ENCODE peak calls at places on chromosomes 3 and 15, in four cellular contexts. I is stimulated activated naive CD8-positive, alpha-beta T cell treated with anti-CD3 and anti-CD28 coated beads, Interleukin-15, Interleukin-2, amounts not matched to agents 100 U/mL and 50 U/mL, for 24 hours; H is GM12878; B is stimulated activated CD8-positive, alpha-beta memory T cell treated with anti-CD3 and anti-CD28 coated beads, Interleukin-4, amount 100 ng/mL, for 48 hours. Y is an unnamed sample.

GRCh38 chr15:37041836-37042235 is 58.5 kb downstream of the MEIS2 start:
- DNase-seq in I (no peak), B (no peak), H (no peak), Y (no peak)

GRCh38 chr15:32717290-32718081 is at the start of gene GREM1:
- DNase-seq in B (no peak), I (no peak), H (no peak), Y (no peak)

GRCh38 chr3:181720281-181720680 is 8.6 kb downstream of the SOX2 start:
- DNase-seq in H (no peak), B (no peak), I (no peak), Y (no peak)

GRCh38 chr3:85185495-85185894 is 226.7 kb downstream of the CADM2 start:
- DNase-seq in H (no peak), I (no peak), B (no peak), Y (no peak)

GRCh38 chr15:64151727-64152506 is at the start of gene SNX22:
- DNase-seq in H (no peak), B (peak; percentile 39), I (no peak), Y (peak; percentile 33)

GRCh38 chr3:52959773-52960172 is 62.4 kb upstream of the STIMATE start:
- DNase-seq in H (no peak), I (no peak), B (no peak), Y (no peak)

GRCh38 chr3:152176241-152176640 is 92.5 kb upstream of the MBNL1 start:
- DNase-seq in H (no peak), I (no peak), B (no peak), Y (no peak)

GRCh38 chr15:97868964-97869363 is 91.5 kb upstream of the ARRDC4 start:
- DNase-seq in H (no peak), I (no peak), B (no peak), Y (no peak)

GRCh38 chr3:39181408-39182335 is 10.7 kb downstream of the XIRP1 start:
- DNase-seq in B (no peak), H (no peak), I (no peak), Y (no peak)

GRCh38 chr3:11581237-11582122 is 62.2 kb downstream of the VGLL4 start:
- DNase-seq in I (no peak), H (no peak), B (no peak), Y (no peak)

GRCh38 chr15:42150246-42150970 is 6.0 kb downstream of the PLA2G4F start:
- DNase-seq in H (no peak), I (no peak), B (no peak), Y (no peak)

GRCh38 chr15:91265431-91265940 is 165.4 kb downstream of the SV2B start:
- DNase-seq in I (no peak), B (no peak), H (no peak), Y (no peak)

GRCh38 chr15:90539789-90540188 is 10.1 kb downstream of the CRTC3 start:
- DNase-seq in B (no peak), I (no peak), H (no peak), Y (no peak)

GRCh38 chr3:133474251-133474801 is 74.5 kb downstream of the BFSP2 start:
- DNase-seq in I (no peak), H (no peak), B (no peak), Y (peak; percentile 51)

GRCh38 chr3:17678116-17678741 is 64.2 kb downstream of the TBC1D5 start:
- DNase-seq in B (no peak), I (no peak), H (no peak), Y (no peak)

GRCh38 chr3:169945313-169945712 is 21.3 kb upstream of the SEC62 start:
- DNase-seq in H (peak; percentile 85), B (peak; percentile 49), I (peak; percentile 57), Y (no peak)

GRCh38 chr3:10462641-10463040 is 42.7 kb downstream of the ATP2B2 start:
- DNase-seq in H (no peak), I (no peak), B (no peak), Y (no peak)

GRCh38 chr3:159174715-159175390 is 373.0 kb downstream of the MFSD1 start:
- DNase-seq in B (no peak), H (no peak), I (no peak), Y (no peak)

GRCh38 chr3:111610189-111610588 is 15.0 kb upstream of the ZBED2 start:
- DNase-seq in H (peak; percentile 48), I (no peak), B (no peak), Y (no peak)

GRCh38 chr3:48135773-48136495 is 52.3 kb downstream of the CDC25A start:
- DNase-seq in B (no peak), I (no peak), H (no peak), Y (no peak)

GRCh38 chr3:12508316-12508715 is 24.0 kb downstream of the TSEN2 start:
- DNase-seq in I (no peak), H (no peak), B (no peak), Y (no peak)

GRCh38 chr15:62346168-62346567 is 181.1 kb upstream of the C2CD4B start:
- DNase-seq in I (no peak), H (no peak), B (no peak), Y (no peak)

GRCh38 chr15:50959717-50960116 is 51.2 kb downstream of the AP4E1 start:
- DNase-seq in H (no peak), B (no peak), I (no peak), Y (no peak)

Y was measured in NCI-H345.